ENCODE peak calls at places on chromosome 18, in five cellular contexts. Y, W, E, D and H are unnamed samples.
A peak's percentile ranks its signal among the peaks of the same experiment; 100 is the strongest.

GRCh38 chr18:6022840-6023239 is 127.5 kb upstream of the TMEM200C start:
- DNase-seq in Y (no peak), W (peak; percentile 69), E (no peak), D (no peak), H (no peak)

GRCh38 chr18:2654828-2655152 is 736 bp upstream of the SMCHD1 start:
- DNase-seq in Y (no peak), W (no peak), E (no peak), D (no peak), H (no peak)

GRCh38 chr18:27109403-27109802 is 75.7 kb downstream of the CHST9 start:
- DNase-seq in Y (no peak), W (no peak), E (no peak), D (no peak), H (no peak)

GRCh38 chr18:59865241-59865986 is 34.4 kb upstream of the PMAIP1 start:
- DNase-seq in Y (no peak), W (peak; percentile 55), E (no peak), D (no peak), H (no peak)

GRCh38 chr18:40404284-40404683 is 1550.8 kb upstream of the PIK3C3 start:
- DNase-seq in Y (no peak), W (no peak), E (no peak), D (no peak), H (no peak)

GRCh38 chr18:58785171-58785805 is 79.4 kb upstream of the ZNF532 start:
- DNase-seq in Y (no peak), W (peak; percentile 99), E (peak; percentile 45), D (no peak), H (no peak)

GRCh38 chr18:31489311-31489710 is 8.7 kb upstream of the DSG2 start:
- DNase-seq in Y (no peak), W (no peak), E (no peak), D (no peak), H (no peak)

GRCh38 chr18:58645398-58645797 is 16.5 kb upstream of the ALPK2 start:
- DNase-seq in Y (no peak), W (peak; percentile 93), E (no peak), D (no peak), H (no peak)

GRCh38 chr18:12803069-12803936 is 80.7 kb downstream of the PTPN2 start:
- DNase-seq in Y (no peak), W (peak; percentile 27), E (no peak), D (no peak), H (no peak)

GRCh38 chr18:42781298-42781815 is 334.1 kb downstream of the RIT2 start:
- DNase-seq in Y (no peak), W (no peak), E (no peak), D (no peak), H (no peak)

GRCh38 chr18:34386803-34387202 is 162.1 kb upstream of the NOL4 start:
- DNase-seq in Y (no peak), W (no peak), E (no peak), D (no peak), H (no peak)

GRCh38 chr18:27838230-27838629 is 338.7 kb downstream of the CDH2 start:
- DNase-seq in Y (no peak), W (peak; percentile 76), E (no peak), D (no peak), H (no peak)

GRCh38 chr18:45774065-45774521 is 50.1 kb downstream of the SLC14A1 start:
- DNase-seq in Y (no peak), W (peak; percentile 95), E (no peak), D (no peak), H (no peak)

GRCh38 chr18:80169607-80170006 is 60.5 kb downstream of the ADNP2 start:
- DNase-seq in Y (no peak), W (no peak), E (no peak), D (no peak), H (no peak)

GRCh38 chr18:48151421-48152095 is 221.1 kb upstream of the SMAD2 start:
- DNase-seq in Y (no peak), W (peak; percentile 49), E (no peak), D (no peak), H (no peak)

GRCh38 chr18:59514193-59514592 is 155.1 kb upstream of the LMAN1 start:
- DNase-seq in Y (no peak), W (peak; percentile 71), E (no peak), D (peak; percentile 88), H (no peak)

GRCh38 chr18:3329471-3329870 is 67.5 kb downstream of the MYL12B start:
- DNase-seq in Y (no peak), W (peak; percentile 54), E (no peak), D (no peak), H (no peak)

GRCh38 chr18:36692331-36692730 is 136.5 kb downstream of the TPGS2 start:
- DNase-seq in Y (no peak), W (no peak), E (no peak), D (no peak), H (no peak)

GRCh38 chr18:57900906-57901305 is 97.8 kb upstream of the ATP8B1 start:
- DNase-seq in Y (no peak), W (no peak), E (no peak), D (no peak), H (no peak)

GRCh38 chr18:70380915-70381896 is 92.4 kb downstream of the SOCS6 start:
- DNase-seq in Y (peak; percentile 37), W (peak; percentile 68), E (no peak), D (no peak), H (no peak)

GRCh38 chr18:28043631-28044030 is 133.3 kb downstream of the CDH2 start:
- DNase-seq in Y (no peak), W (no peak), E (no peak), D (no peak), H (no peak)

GRCh38 chr18:54616220-54616848 is 25.3 kb downstream of the DYNAP start:
- DNase-seq in Y (no peak), W (peak; percentile 7), E (no peak), D (no peak), H (no peak)

GRCh38 chr18:75041586-75041985 is 167.4 kb downstream of the PTGR3 start:
- DNase-seq in Y (no peak), W (peak; percentile 20), E (peak; percentile 1), D (no peak), H (no peak)

GRCh38 chr18:13218376-13219011 is at the start of gene LDLRAD4:
- DNase-seq in Y (no peak), W (no peak), E (no peak), D (peak; percentile 71), H (no peak)

GRCh38 chr18:40926679-40927078 is 1028.4 kb upstream of the PIK3C3 start:
- DNase-seq in Y (no peak), W (peak; percentile 75), E (no peak), D (no peak), H (no peak)

GRCh38 chr18:824179-824578 is 12.1 kb upstream of the YES1 start:
- DNase-seq in Y (no peak), W (no peak), E (no peak), D (no peak), H (no peak)